ENCODE peak calls at places on chromosomes 16 and 17, in six cellular contexts. One of them, this sample, is unnamed.

GRCh38 chr17:14121952-14122351 is 52.6 kb downstream of the COX10 start:
- DNase-seq in HepG2: no peak
- DNase-seq in K562: no peak
- DNase-seq in H1: no peak
- DNase-seq in endothelial cell of umbilical vein: peak; percentile 23
- DNase-seq in A549: no peak
- DNase-seq in this sample: no peak

GRCh38 chr17:77375526-77375916 is 234.8 kb downstream of the SEC14L1 start:
- DNase-seq in endothelial cell of umbilical vein: no peak
- DNase-seq in A549: no peak
- DNase-seq in H1: no peak
- DNase-seq in HepG2: no peak
- DNase-seq in K562: no peak
- DNase-seq in this sample: no peak

GRCh38 chr16:77190190-77190477 is 856 bp upstream of the MON1B start:
- DNase-seq in H1: no peak
- DNase-seq in HepG2: no peak
- DNase-seq in K562: no peak
- DNase-seq in A549: no peak
- DNase-seq in endothelial cell of umbilical vein: no peak
- DNase-seq in this sample: no peak

GRCh38 chr16:49489686-49490320 is 116.2 kb downstream of the C16orf78 start:
- DNase-seq in K562: no peak
- DNase-seq in endothelial cell of umbilical vein: no peak
- DNase-seq in HepG2: no peak
- DNase-seq in A549: no peak
- DNase-seq in H1: no peak
- DNase-seq in this sample: no peak

GRCh38 chr17:44344939-44345496 is at the start of gene GRN:
- DNase-seq in HepG2: peak; percentile 100
- DNase-seq in endothelial cell of umbilical vein: peak; percentile 99
- DNase-seq in H1: peak; percentile 92
- DNase-seq in K562: peak; percentile 99
- DNase-seq in A549: peak; percentile 100
- DNase-seq in this sample: peak; percentile 95

GRCh38 chr17:56690441-56691291 is 97.2 kb downstream of the NOG start:
- DNase-seq in A549: no peak
- DNase-seq in K562: no peak
- DNase-seq in endothelial cell of umbilical vein: no peak
- DNase-seq in HepG2: no peak
- DNase-seq in H1: no peak
- DNase-seq in this sample: no peak

GRCh38 chr16:27450836-27451341 is 48.9 kb downstream of the IL21R start:
- DNase-seq in A549: no peak
- DNase-seq in K562: no peak
- DNase-seq in endothelial cell of umbilical vein: no peak
- DNase-seq in H1: no peak
- DNase-seq in HepG2: no peak
- DNase-seq in this sample: no peak

GRCh38 chr16:21301168-21301894 is 23.2 kb upstream of the CRYM start:
- DNase-seq in A549: peak; percentile 93
- DNase-seq in H1: peak; percentile 82
- DNase-seq in endothelial cell of umbilical vein: peak; percentile 79
- DNase-seq in HepG2: peak; percentile 88
- DNase-seq in K562: peak; percentile 90
- DNase-seq in this sample: peak; percentile 68

GRCh38 chr17:78883533-78884131 is 19.4 kb downstream of the CEP295NL start:
- DNase-seq in endothelial cell of umbilical vein: peak; percentile 97
- DNase-seq in HepG2: peak; percentile 89
- DNase-seq in K562: no peak
- DNase-seq in H1: peak; percentile 68
- DNase-seq in A549: peak; percentile 86
- DNase-seq in this sample: no peak

GRCh38 chr17:39152134-39152884 is 872 bp upstream of the PLXDC1 start:
- DNase-seq in K562: no peak
- DNase-seq in H1: peak; percentile 62
- DNase-seq in HepG2: no peak
- DNase-seq in A549: no peak
- DNase-seq in endothelial cell of umbilical vein: no peak
- DNase-seq in this sample: peak; percentile 40

GRCh38 chr17:34758747-34759146 is 179.4 kb downstream of the TMEM132E start:
- DNase-seq in H1: no peak
- DNase-seq in endothelial cell of umbilical vein: no peak
- DNase-seq in A549: no peak
- DNase-seq in K562: no peak
- DNase-seq in HepG2: no peak
- DNase-seq in this sample: no peak

GRCh38 chr17:51560398-51560797 is 300.1 kb downstream of the UTP18 start:
- DNase-seq in A549: no peak
- DNase-seq in H1: no peak
- DNase-seq in K562: no peak
- DNase-seq in HepG2: no peak
- DNase-seq in endothelial cell of umbilical vein: no peak
- DNase-seq in this sample: no peak

GRCh38 chr17:43917348-43918025 is 10.2 kb upstream of the MPP2 start:
- DNase-seq in HepG2: no peak
- DNase-seq in H1: peak; percentile 84
- DNase-seq in endothelial cell of umbilical vein: peak; percentile 32
- DNase-seq in K562: peak; percentile 28
- DNase-seq in A549: peak; percentile 43
- DNase-seq in this sample: peak; percentile 78

GRCh38 chr17:77733576-77734296 is 224.8 kb upstream of the TNRC6C start:
- DNase-seq in endothelial cell of umbilical vein: no peak
- DNase-seq in A549: no peak
- DNase-seq in H1: no peak
- DNase-seq in HepG2: no peak
- DNase-seq in K562: no peak
- DNase-seq in this sample: no peak

GRCh38 chr17:43599835-43600234 is 53.7 kb upstream of the ETV4 start:
- DNase-seq in HepG2: no peak
- DNase-seq in K562: no peak
- DNase-seq in endothelial cell of umbilical vein: peak; percentile 12
- DNase-seq in H1: no peak
- DNase-seq in A549: peak; percentile 52
- DNase-seq in this sample: no peak

GRCh38 chr17:4931974-4932373 is at the start of gene GP1BA:
- DNase-seq in K562: no peak
- DNase-seq in H1: no peak
- DNase-seq in endothelial cell of umbilical vein: no peak
- DNase-seq in A549: no peak
- DNase-seq in HepG2: no peak
- DNase-seq in this sample: no peak

GRCh38 chr17:12041316-12041715 is 20.6 kb downstream of the MAP2K4 start:
- DNase-seq in HepG2: no peak
- DNase-seq in H1: no peak
- DNase-seq in K562: no peak
- DNase-seq in endothelial cell of umbilical vein: peak; percentile 57
- DNase-seq in A549: peak; percentile 29
- DNase-seq in this sample: no peak

GRCh38 chr16:66930189-66930588 is 4.0 kb downstream of the CIAO2B start:
- DNase-seq in H1: no peak
- DNase-seq in endothelial cell of umbilical vein: no peak
- DNase-seq in K562: peak; percentile 45
- DNase-seq in HepG2: peak; percentile 76
- DNase-seq in A549: peak; percentile 52
- DNase-seq in this sample: no peak

GRCh38 chr16:82630219-82630618 is 3.5 kb downstream of the CDH13 start:
- DNase-seq in H1: no peak
- DNase-seq in K562: no peak
- DNase-seq in endothelial cell of umbilical vein: no peak
- DNase-seq in A549: no peak
- DNase-seq in HepG2: no peak
- DNase-seq in this sample: no peak

GRCh38 chr16:10228779-10229178 is 46.6 kb upstream of the GRIN2A start:
- DNase-seq in A549: no peak
- DNase-seq in H1: no peak
- DNase-seq in endothelial cell of umbilical vein: no peak
- DNase-seq in K562: no peak
- DNase-seq in HepG2: no peak
- DNase-seq in this sample: no peak

GRCh38 chr16:9706217-9706616 is 476.0 kb downstream of the GRIN2A start:
- DNase-seq in A549: no peak
- DNase-seq in K562: no peak
- DNase-seq in endothelial cell of umbilical vein: no peak
- DNase-seq in H1: no peak
- DNase-seq in HepG2: no peak
- DNase-seq in this sample: no peak

GRCh38 chr17:51351890-51352289 is 91.5 kb downstream of the UTP18 start:
- DNase-seq in H1: no peak
- DNase-seq in HepG2: no peak
- DNase-seq in A549: no peak
- DNase-seq in endothelial cell of umbilical vein: no peak
- DNase-seq in K562: no peak
- DNase-seq in this sample: no peak

GRCh38 chr17:42288985-42289862 is 926 bp downstream of the STAT5A start:
- DNase-seq in K562: peak; percentile 83
- DNase-seq in A549: no peak
- DNase-seq in H1: peak; percentile 62
- DNase-seq in HepG2: no peak
- DNase-seq in endothelial cell of umbilical vein: no peak
- DNase-seq in this sample: peak; percentile 48

GRCh38 chr17:77214743-77215142 is 74.0 kb downstream of the SEC14L1 start:
- DNase-seq in HepG2: peak; percentile 65
- DNase-seq in K562: no peak
- DNase-seq in A549: peak; percentile 79
- DNase-seq in H1: peak; percentile 63
- DNase-seq in endothelial cell of umbilical vein: no peak
- DNase-seq in this sample: peak; percentile 72

GRCh38 chr17:6413073-6413472 is 21.8 kb downstream of the AIPL1 start:
- DNase-seq in endothelial cell of umbilical vein: peak; percentile 67
- DNase-seq in A549: peak; percentile 65
- DNase-seq in H1: no peak
- DNase-seq in HepG2: peak; percentile 40
- DNase-seq in K562: peak; percentile 13
- DNase-seq in this sample: no peak

GRCh38 chr17:614637-615546 is 99.7 kb downstream of the VPS53 start:
- DNase-seq in H1: no peak
- DNase-seq in endothelial cell of umbilical vein: no peak
- DNase-seq in K562: no peak
- DNase-seq in HepG2: no peak
- DNase-seq in A549: no peak
- DNase-seq in this sample: no peak

GRCh38 chr17:74563358-74563757 is 4.0 kb downstream of the CD300H start:
- DNase-seq in HepG2: no peak
- DNase-seq in H1: no peak
- DNase-seq in endothelial cell of umbilical vein: no peak
- DNase-seq in A549: no peak
- DNase-seq in K562: no peak
- DNase-seq in this sample: no peak

GRCh38 chr17:2237521-2237921 is 66.1 kb downstream of the SMG6 start:
- DNase-seq in A549: no peak
- DNase-seq in H1: no peak
- DNase-seq in HepG2: no peak
- DNase-seq in K562: no peak
- DNase-seq in endothelial cell of umbilical vein: peak; percentile 71
- DNase-seq in this sample: no peak

GRCh38 chr17:48051706-48052486 is 3.7 kb downstream of the NFE2L1 start:
- DNase-seq in HepG2: peak; percentile 85
- DNase-seq in K562: no peak
- DNase-seq in H1: no peak
- DNase-seq in A549: peak; percentile 52
- DNase-seq in endothelial cell of umbilical vein: peak; percentile 95
- DNase-seq in this sample: no peak

GRCh38 chr16:85582177-85582888 is 30.8 kb upstream of the GSE1 start:
- DNase-seq in endothelial cell of umbilical vein: no peak
- DNase-seq in HepG2: no peak
- DNase-seq in K562: no peak
- DNase-seq in A549: no peak
- DNase-seq in H1: no peak
- DNase-seq in this sample: no peak

GRCh38 chr16:50696575-50697420 is 3.4 kb downstream of the NOD2 start:
- DNase-seq in K562: peak; percentile 62
- DNase-seq in endothelial cell of umbilical vein: no peak
- DNase-seq in HepG2: peak; percentile 78
- DNase-seq in A549: peak; percentile 52
- DNase-seq in H1: no peak
- DNase-seq in this sample: no peak

GRCh38 chr17:17204041-17204591 is 2.0 kb downstream of the PLD6 start:
- DNase-seq in A549: no peak
- DNase-seq in endothelial cell of umbilical vein: no peak
- DNase-seq in K562: no peak
- DNase-seq in H1: no peak
- DNase-seq in HepG2: no peak
- DNase-seq in this sample: no peak
- TF ChIP-seq JUN in A549: no peak
- TF ChIP-seq JUN in endothelial cell of umbilical vein: no peak
- TF ChIP-seq JUN in K562: no peak
- TF ChIP-seq JUN in H1: no peak
- TF ChIP-seq JUN in HepG2: no peak
- TF ChIP-seq JUN in this sample: no peak

GRCh38 chr16:29306201-29306600 is 100.3 kb downstream of the NPIPB11 start:
- DNase-seq in HepG2: no peak
- DNase-seq in K562: no peak
- DNase-seq in A549: no peak
- DNase-seq in endothelial cell of umbilical vein: no peak
- DNase-seq in H1: no peak
- DNase-seq in this sample: no peak

GRCh38 chr16:29303520-29303919 is 103.0 kb downstream of the NPIPB11 start:
- DNase-seq in endothelial cell of umbilical vein: no peak
- DNase-seq in HepG2: no peak
- DNase-seq in H1: no peak
- DNase-seq in A549: no peak
- DNase-seq in K562: no peak
- DNase-seq in this sample: no peak

GRCh38 chr16:29306953-29307597 is 99.4 kb downstream of the NPIPB11 start:
- DNase-seq in H1: no peak
- DNase-seq in K562: no peak
- DNase-seq in HepG2: no peak
- DNase-seq in A549: no peak
- DNase-seq in endothelial cell of umbilical vein: no peak
- DNase-seq in this sample: no peak

GRCh38 chr16:29302976-29303375 is 103.5 kb downstream of the NPIPB11 start:
- DNase-seq in HepG2: no peak
- DNase-seq in H1: no peak
- DNase-seq in K562: no peak
- DNase-seq in A549: no peak
- DNase-seq in endothelial cell of umbilical vein: no peak
- DNase-seq in this sample: no peak

GRCh38 chr16:29304251-29304900 is 102.1 kb downstream of the NPIPB11 start:
- DNase-seq in K562: no peak
- DNase-seq in endothelial cell of umbilical vein: no peak
- DNase-seq in H1: no peak
- DNase-seq in A549: no peak
- DNase-seq in HepG2: no peak
- DNase-seq in this sample: no peak
- TF ChIP-seq JUN in K562: no peak
- TF ChIP-seq JUN in endothelial cell of umbilical vein: no peak
- TF ChIP-seq JUN in H1: no peak
- TF ChIP-seq JUN in A549: no peak
- TF ChIP-seq JUN in HepG2: no peak
- TF ChIP-seq JUN in this sample: no peak

GRCh38 chr16:54873081-54873480 is 57.6 kb upstream of the IRX5 start:
- DNase-seq in endothelial cell of umbilical vein: no peak
- DNase-seq in A549: no peak
- DNase-seq in HepG2: no peak
- DNase-seq in K562: no peak
- DNase-seq in H1: no peak
- DNase-seq in this sample: no peak
- TF ChIP-seq JUN in endothelial cell of umbilical vein: no peak
- TF ChIP-seq JUN in A549: no peak
- TF ChIP-seq JUN in HepG2: no peak
- TF ChIP-seq JUN in K562: no peak
- TF ChIP-seq JUN in H1: no peak
- TF ChIP-seq JUN in this sample: no peak

GRCh38 chr17:8935194-8935593 is 30.3 kb downstream of the PIK3R5 start:
- DNase-seq in K562: no peak
- DNase-seq in H1: no peak
- DNase-seq in A549: peak; percentile 26
- DNase-seq in HepG2: no peak
- DNase-seq in endothelial cell of umbilical vein: no peak
- DNase-seq in this sample: no peak
- TF ChIP-seq JUN in K562: no peak
- TF ChIP-seq JUN in H1: no peak
- TF ChIP-seq JUN in A549: no peak
- TF ChIP-seq JUN in HepG2: no peak
- TF ChIP-seq JUN in endothelial cell of umbilical vein: no peak
- TF ChIP-seq JUN in this sample: no peak

This sample was measured in WTC11.